ENCODE peak calls at places on chromosomes 7 and 10, in four cellular contexts. U, L, H and Y are unnamed samples.
A peak's percentile ranks its signal among the peaks of the same experiment; 100 is the strongest.

GRCh38 chr10:74837750-74838149 is 11.3 kb downstream of the KAT6B start:
- DNase-seq in H (no peak), L (no peak), U (no peak), Y (no peak)

GRCh38 chr7:50497068-50497642 is 47.0 kb upstream of the FIGNL1 start:
- DNase-seq in H (no peak), L (no peak), U (no peak), Y (no peak)

GRCh38 chr10:7218974-7219373 is 191.9 kb downstream of the SFMBT2 start:
- DNase-seq in H (no peak), L (no peak), U (no peak), Y (no peak)

GRCh38 chr7:126449621-126450268 is 803.0 kb downstream of the GRM8 start:
- DNase-seq in U (no peak), L (no peak), H (no peak), Y (no peak)

GRCh38 chr10:43137971-43138756 is at the start of gene CSGALNACT2:
- DNase-seq in U (peak; percentile 89), L (peak; percentile 33), H (peak; percentile 91), Y (peak; percentile 90)

GRCh38 chr7:1503390-1503789 is 799 bp downstream of the INTS1 start:
- DNase-seq in L (no peak), H (no peak), U (peak; percentile 19), Y (no peak)

GRCh38 chr7:156993021-156993924 is 17.2 kb downstream of the MNX1 start:
- DNase-seq in L (no peak), U (no peak), H (no peak), Y (no peak)

GRCh38 chr7:101940830-101941229 is 123.4 kb downstream of the CUX1 start:
- DNase-seq in H (no peak), U (peak; percentile 58), L (no peak), Y (no peak)

GRCh38 chr10:87667503-87667902 is 7.8 kb downstream of the PAPSS2 start:
- DNase-seq in H (no peak), L (no peak), U (no peak), Y (no peak)

GRCh38 chr10:6667679-6668270 is 87.7 kb upstream of the PRKCQ start:
- DNase-seq in U (peak; percentile 59), L (no peak), H (no peak), Y (peak; percentile 45)

GRCh38 chr10:85319150-85319549 is 990.8 kb downstream of the CCSER2 start:
- DNase-seq in L (no peak), U (no peak), H (no peak), Y (no peak)
- H3K27ac ChIP-seq in L (no peak overlapping the region), U (no peak overlapping the region), H (peak overlapping the region; percentile 46), Y (no peak overlapping the region)

GRCh38 chr10:50506861-50507573 is 116.7 kb downstream of the SGMS1 start:
- DNase-seq in H (no peak), L (no peak), U (peak; percentile 65), Y (no peak)
- H3K4me1 ChIP-seq in H (peaks cover 41% of the 10 kb centered on the region), L (peaks cover 7% of the 10 kb centered on the region), U (peaks cover 40% of the 10 kb centered on the region), Y (no peaks in the 10 kb centered on the region)

GRCh38 chr10:15621116-15621515 is 98.6 kb downstream of the ITGA8 start:
- DNase-seq in L (no peak), H (no peak), U (no peak), Y (no peak)
- H3K27ac ChIP-seq in L (peak overlapping the region; percentile 81), H (no peak overlapping the region), U (no peak overlapping the region), Y (no peak overlapping the region)

GRCh38 chr10:102309236-102309635 is 63.9 kb downstream of the GBF1 start:
- DNase-seq in L (no peak), H (no peak), U (no peak), Y (no peak)

GRCh38 chr10:102312683-102313082 is 67.4 kb downstream of the GBF1 start:
- DNase-seq in L (no peak), H (no peak), U (no peak), Y (no peak)

GRCh38 chr10:102311025-102311420 is 65.7 kb downstream of the GBF1 start:
- DNase-seq in U (no peak), L (no peak), H (no peak), Y (no peak)

GRCh38 chr10:102310356-102311024 is 65.2 kb downstream of the GBF1 start:
- DNase-seq in U (no peak), L (no peak), H (no peak), Y (no peak)

GRCh38 chr10:102309916-102310315 is 64.6 kb downstream of the GBF1 start:
- DNase-seq in H (no peak), L (no peak), U (no peak), Y (no peak)
- H3K4me1 ChIP-seq in H (peaks cover 41% of the 10 kb centered on the region), L (peaks cover 10% of the 10 kb centered on the region), U (peaks cover 30% of the 10 kb centered on the region), Y (no peaks in the 10 kb centered on the region)

DNA sequence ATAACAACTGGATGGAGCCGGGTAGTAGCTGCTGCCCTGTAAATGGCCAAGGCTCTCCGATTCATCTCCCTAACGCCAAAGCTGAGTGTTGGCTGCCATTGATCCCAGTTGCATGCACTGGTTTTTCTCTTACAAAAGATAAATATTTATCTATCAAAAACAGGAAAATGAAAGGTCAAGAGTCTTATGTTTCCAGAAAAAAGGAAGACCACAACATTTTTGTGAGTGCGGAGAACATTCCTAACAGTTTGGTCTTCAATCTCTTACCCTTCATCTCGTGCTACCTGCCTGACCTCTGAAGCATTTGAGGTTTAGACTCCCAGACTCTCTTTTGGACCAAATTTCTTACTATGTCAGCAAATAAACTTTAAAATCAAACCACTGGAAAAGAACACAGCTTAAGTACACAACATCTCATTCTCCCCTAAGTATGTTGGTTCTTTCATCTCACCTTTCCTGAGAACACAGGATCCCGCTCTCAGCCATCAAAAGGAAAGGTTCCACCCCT is 61.6 kb downstream of the SORBS1 start:
- DNase-seq in L (no peak), H (no peak), U (no peak), Y (no peak)
- H3K27ac ChIP-seq in L (peak overlapping the region; percentile 89), H (no peak overlapping the region), U (no peak overlapping the region), Y (no peak overlapping the region)